ENCODE peak calls at places on chromosomes 5 and 9, in seven cellular contexts. One of them, this sample, is unnamed.
A peak's percentile ranks its signal among the peaks of the same experiment; 100 is the strongest.

GRCh38 chr9:100087218-100087617 is 11.6 kb downstream of the ERP44 start:
- DNase-seq in type B pancreatic cell: no peak
- DNase-seq in choroid plexus epithelial cell: peak; percentile 81
- DNase-seq in GM06990: peak; percentile 32
- DNase-seq in tibial artery: no peak
- DNase-seq in cardiac muscle cell: peak; percentile 83
- DNase-seq in fibroblast of pulmonary artery: peak; percentile 75
- DNase-seq in this sample: peak; percentile 49

GRCh38 chr5:61625682-61626620 is 293.9 kb downstream of the ZSWIM6 start:
- DNase-seq in choroid plexus epithelial cell: peak; percentile 23
- DNase-seq in tibial artery: peak; percentile 87
- DNase-seq in type B pancreatic cell: peak; percentile 77
- DNase-seq in cardiac muscle cell: peak; percentile 58
- DNase-seq in fibroblast of pulmonary artery: peak; percentile 33
- DNase-seq in GM06990: peak; percentile 58
- DNase-seq in this sample: no peak

GRCh38 chr5:56327810-56328209 is 94.7 kb upstream of the ANKRD55 start:
- DNase-seq in type B pancreatic cell: no peak
- DNase-seq in GM06990: peak; percentile 32
- DNase-seq in cardiac muscle cell: no peak
- DNase-seq in fibroblast of pulmonary artery: no peak
- DNase-seq in choroid plexus epithelial cell: no peak
- DNase-seq in tibial artery: no peak
- DNase-seq in this sample: no peak

GRCh38 chr9:3848445-3849114 is 322.8 kb upstream of the RFX3 start:
- DNase-seq in GM06990: no peak
- DNase-seq in type B pancreatic cell: no peak
- DNase-seq in choroid plexus epithelial cell: peak; percentile 52
- DNase-seq in tibial artery: no peak
- DNase-seq in fibroblast of pulmonary artery: peak; percentile 44
- DNase-seq in cardiac muscle cell: peak; percentile 39
- DNase-seq in this sample: peak; percentile 46

GRCh38 chr9:135554718-135555117 is 6.8 kb upstream of the PAEP start:
- DNase-seq in GM06990: no peak
- DNase-seq in choroid plexus epithelial cell: no peak
- DNase-seq in tibial artery: no peak
- DNase-seq in cardiac muscle cell: no peak
- DNase-seq in type B pancreatic cell: no peak
- DNase-seq in fibroblast of pulmonary artery: no peak
- DNase-seq in this sample: no peak

GRCh38 chr5:133381571-133382365 is 230.6 kb downstream of the FSTL4 start:
- DNase-seq in fibroblast of pulmonary artery: no peak
- DNase-seq in choroid plexus epithelial cell: no peak
- DNase-seq in GM06990: no peak
- DNase-seq in tibial artery: peak; percentile 42
- DNase-seq in type B pancreatic cell: peak; percentile 48
- DNase-seq in cardiac muscle cell: no peak
- DNase-seq in this sample: no peak

GRCh38 chr5:52985306-52985705 is 3.8 kb upstream of the ITGA2 start:
- DNase-seq in fibroblast of pulmonary artery: no peak
- DNase-seq in cardiac muscle cell: no peak
- DNase-seq in GM06990: no peak
- DNase-seq in type B pancreatic cell: no peak
- DNase-seq in choroid plexus epithelial cell: no peak
- DNase-seq in tibial artery: no peak
- DNase-seq in this sample: no peak

GRCh38 chr9:134936762-134937555 is 19.2 kb upstream of the FCN1 start:
- DNase-seq in tibial artery: no peak
- DNase-seq in cardiac muscle cell: no peak
- DNase-seq in choroid plexus epithelial cell: no peak
- DNase-seq in type B pancreatic cell: no peak
- DNase-seq in fibroblast of pulmonary artery: no peak
- DNase-seq in GM06990: peak; percentile 68
- DNase-seq in this sample: no peak

GRCh38 chr9:121344062-121344696 is 25.9 kb downstream of the STOM start:
- DNase-seq in GM06990: no peak
- DNase-seq in tibial artery: no peak
- DNase-seq in fibroblast of pulmonary artery: no peak
- DNase-seq in choroid plexus epithelial cell: no peak
- DNase-seq in type B pancreatic cell: no peak
- DNase-seq in cardiac muscle cell: no peak
- DNase-seq in this sample: no peak

GRCh38 chr5:38752622-38753021 is 93.2 kb upstream of the OSMR start:
- DNase-seq in tibial artery: no peak
- DNase-seq in GM06990: no peak
- DNase-seq in cardiac muscle cell: no peak
- DNase-seq in choroid plexus epithelial cell: no peak
- DNase-seq in fibroblast of pulmonary artery: no peak
- DNase-seq in type B pancreatic cell: no peak
- DNase-seq in this sample: no peak

GRCh38 chr5:38753776-38754175 is 92.0 kb upstream of the OSMR start:
- DNase-seq in GM06990: no peak
- DNase-seq in choroid plexus epithelial cell: no peak
- DNase-seq in cardiac muscle cell: peak; percentile 15
- DNase-seq in fibroblast of pulmonary artery: no peak
- DNase-seq in tibial artery: no peak
- DNase-seq in type B pancreatic cell: no peak
- DNase-seq in this sample: no peak

GRCh38 chr5:38755171-38755570 is 90.6 kb upstream of the OSMR start:
- DNase-seq in fibroblast of pulmonary artery: peak; percentile 23
- DNase-seq in choroid plexus epithelial cell: peak; percentile 62
- DNase-seq in tibial artery: no peak
- DNase-seq in type B pancreatic cell: no peak
- DNase-seq in cardiac muscle cell: peak; percentile 49
- DNase-seq in GM06990: no peak
- DNase-seq in this sample: peak; percentile 8

GRCh38 chr5:38749861-38750260 is 96.0 kb upstream of the OSMR start:
- DNase-seq in tibial artery: no peak
- DNase-seq in fibroblast of pulmonary artery: no peak
- DNase-seq in choroid plexus epithelial cell: no peak
- DNase-seq in GM06990: no peak
- DNase-seq in cardiac muscle cell: no peak
- DNase-seq in type B pancreatic cell: no peak
- DNase-seq in this sample: no peak

DNA sequence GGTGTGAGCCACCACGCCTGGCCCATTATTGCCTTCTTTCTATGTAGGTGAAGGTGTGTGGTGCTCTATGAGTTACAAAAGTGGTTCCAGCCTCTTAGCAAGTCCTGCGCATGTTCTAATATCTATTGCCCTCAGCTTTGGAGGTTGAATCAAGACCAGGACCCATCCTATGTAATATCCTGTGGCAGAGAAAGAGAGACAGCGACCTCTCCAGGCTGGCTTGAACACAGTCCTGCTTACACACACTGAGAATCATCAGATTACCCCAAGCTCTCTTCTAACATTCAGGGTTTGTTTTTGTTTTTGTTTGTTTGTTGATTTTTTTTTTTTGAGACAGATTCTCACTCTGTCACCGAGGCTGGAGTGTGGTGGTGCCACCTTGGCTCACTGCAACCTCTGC is 94.7 kb upstream of the OSMR start:
- DNase-seq in cardiac muscle cell: peak; percentile 50
- DNase-seq in tibial artery: no peak
- DNase-seq in fibroblast of pulmonary artery: peak; percentile 28
- DNase-seq in choroid plexus epithelial cell: peak; percentile 42
- DNase-seq in GM06990: no peak
- DNase-seq in type B pancreatic cell: no peak
- DNase-seq in this sample: peak; percentile 18
- TF ChIP-seq CTCF in cardiac muscle cell: peak; percentile 36
- TF ChIP-seq CTCF in tibial artery: no peak
- TF ChIP-seq CTCF in fibroblast of pulmonary artery: peak; percentile 26
- TF ChIP-seq CTCF in choroid plexus epithelial cell: peak; percentile 48
- TF ChIP-seq CTCF in GM06990: no peak
- TF ChIP-seq CTCF in type B pancreatic cell: peak; percentile 43
- TF ChIP-seq CTCF in this sample: peak; percentile 9

GRCh38 chr9:133928248-133928764 is 63.8 kb downstream of the VAV2 start:
- DNase-seq in cardiac muscle cell: no peak
- DNase-seq in tibial artery: no peak
- DNase-seq in type B pancreatic cell: no peak
- DNase-seq in fibroblast of pulmonary artery: no peak
- DNase-seq in GM06990: no peak
- DNase-seq in choroid plexus epithelial cell: no peak
- DNase-seq in this sample: no peak

GRCh38 chr9:133927041-133927440 is 65.1 kb downstream of the VAV2 start:
- DNase-seq in cardiac muscle cell: no peak
- DNase-seq in fibroblast of pulmonary artery: no peak
- DNase-seq in type B pancreatic cell: no peak
- DNase-seq in GM06990: peak; percentile 33
- DNase-seq in choroid plexus epithelial cell: no peak
- DNase-seq in tibial artery: no peak
- DNase-seq in this sample: no peak

GRCh38 chr9:133926165-133926856 is 65.8 kb downstream of the VAV2 start:
- DNase-seq in fibroblast of pulmonary artery: no peak
- DNase-seq in type B pancreatic cell: no peak
- DNase-seq in GM06990: no peak
- DNase-seq in tibial artery: no peak
- DNase-seq in choroid plexus epithelial cell: no peak
- DNase-seq in cardiac muscle cell: no peak
- DNase-seq in this sample: no peak

GRCh38 chr9:133921866-133922265 is 70.3 kb downstream of the VAV2 start:
- DNase-seq in tibial artery: no peak
- DNase-seq in type B pancreatic cell: no peak
- DNase-seq in choroid plexus epithelial cell: no peak
- DNase-seq in fibroblast of pulmonary artery: no peak
- DNase-seq in GM06990: no peak
- DNase-seq in cardiac muscle cell: no peak
- DNase-seq in this sample: no peak

GRCh38 chr9:133924453-133924852 is 67.7 kb downstream of the VAV2 start:
- DNase-seq in tibial artery: no peak
- DNase-seq in fibroblast of pulmonary artery: no peak
- DNase-seq in cardiac muscle cell: no peak
- DNase-seq in type B pancreatic cell: no peak
- DNase-seq in choroid plexus epithelial cell: no peak
- DNase-seq in GM06990: no peak
- DNase-seq in this sample: no peak
- TF ChIP-seq CTCF in tibial artery: no peak
- TF ChIP-seq CTCF in fibroblast of pulmonary artery: no peak
- TF ChIP-seq CTCF in cardiac muscle cell: no peak
- TF ChIP-seq CTCF in type B pancreatic cell: peak; percentile 36
- TF ChIP-seq CTCF in choroid plexus epithelial cell: peak; percentile 14
- TF ChIP-seq CTCF in GM06990: no peak
- TF ChIP-seq CTCF in this sample: no peak

GRCh38 chr5:7755958-7756357 is 95.0 kb downstream of the CFAP90 start:
- DNase-seq in cardiac muscle cell: no peak
- DNase-seq in fibroblast of pulmonary artery: no peak
- DNase-seq in type B pancreatic cell: no peak
- DNase-seq in GM06990: no peak
- DNase-seq in choroid plexus epithelial cell: no peak
- DNase-seq in tibial artery: no peak
- DNase-seq in this sample: no peak

GRCh38 chr5:7754490-7754889 is 96.4 kb downstream of the CFAP90 start:
- DNase-seq in fibroblast of pulmonary artery: no peak
- DNase-seq in tibial artery: no peak
- DNase-seq in GM06990: no peak
- DNase-seq in choroid plexus epithelial cell: no peak
- DNase-seq in cardiac muscle cell: no peak
- DNase-seq in type B pancreatic cell: no peak
- DNase-seq in this sample: no peak

GRCh38 chr5:7756453-7756852 is 94.5 kb downstream of the CFAP90 start:
- DNase-seq in fibroblast of pulmonary artery: no peak
- DNase-seq in tibial artery: peak; percentile 69
- DNase-seq in type B pancreatic cell: no peak
- DNase-seq in choroid plexus epithelial cell: no peak
- DNase-seq in GM06990: no peak
- DNase-seq in cardiac muscle cell: no peak
- DNase-seq in this sample: peak; percentile 30

GRCh38 chr5:7753596-7753995 is 97.3 kb downstream of the CFAP90 start:
- DNase-seq in choroid plexus epithelial cell: no peak
- DNase-seq in type B pancreatic cell: no peak
- DNase-seq in GM06990: no peak
- DNase-seq in cardiac muscle cell: no peak
- DNase-seq in tibial artery: no peak
- DNase-seq in fibroblast of pulmonary artery: no peak
- DNase-seq in this sample: no peak

DNA sequence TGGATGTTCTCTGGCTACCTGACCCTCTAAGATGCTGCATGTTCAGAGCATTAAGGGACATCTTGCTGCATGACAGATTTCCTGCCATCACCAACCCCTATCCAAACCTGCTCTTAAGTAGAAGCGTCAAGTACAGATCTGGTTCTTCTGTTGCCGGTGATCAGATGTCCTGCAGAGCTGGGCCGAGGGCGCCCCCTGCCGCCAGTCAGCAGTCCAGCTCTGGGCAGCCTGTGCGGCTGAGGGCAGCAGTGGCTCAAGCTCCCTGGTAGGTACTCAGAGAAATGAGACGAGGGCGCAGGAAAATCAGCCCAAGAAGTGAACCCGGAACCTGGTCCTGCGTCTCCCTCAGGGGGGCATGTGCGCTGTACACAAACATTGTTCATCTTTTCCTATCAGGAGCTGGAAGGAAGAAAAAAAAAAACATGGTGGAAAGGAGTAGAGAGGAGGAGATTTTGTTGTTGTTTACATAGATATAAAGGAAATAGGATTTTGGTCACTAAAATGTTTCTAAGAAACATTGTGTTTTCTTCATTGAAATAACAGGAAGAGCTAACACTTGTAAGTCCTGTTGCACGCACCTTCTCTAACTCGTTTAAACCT is 95.8 kb downstream of the CFAP90 start:
- DNase-seq in choroid plexus epithelial cell: peak; percentile 59
- DNase-seq in fibroblast of pulmonary artery: peak; percentile 27
- DNase-seq in tibial artery: peak; percentile 69
- DNase-seq in cardiac muscle cell: peak; percentile 47
- DNase-seq in GM06990: peak; percentile 70
- DNase-seq in type B pancreatic cell: no peak
- DNase-seq in this sample: peak; percentile 63
- TF ChIP-seq CTCF in choroid plexus epithelial cell: peak; percentile 79
- TF ChIP-seq CTCF in fibroblast of pulmonary artery: peak; percentile 50
- TF ChIP-seq CTCF in tibial artery: peak; percentile 56
- TF ChIP-seq CTCF in cardiac muscle cell: peak; percentile 73
- TF ChIP-seq CTCF in GM06990: peak; percentile 95
- TF ChIP-seq CTCF in type B pancreatic cell: peak; percentile 88
- TF ChIP-seq CTCF in this sample: peak; percentile 78

DNA sequence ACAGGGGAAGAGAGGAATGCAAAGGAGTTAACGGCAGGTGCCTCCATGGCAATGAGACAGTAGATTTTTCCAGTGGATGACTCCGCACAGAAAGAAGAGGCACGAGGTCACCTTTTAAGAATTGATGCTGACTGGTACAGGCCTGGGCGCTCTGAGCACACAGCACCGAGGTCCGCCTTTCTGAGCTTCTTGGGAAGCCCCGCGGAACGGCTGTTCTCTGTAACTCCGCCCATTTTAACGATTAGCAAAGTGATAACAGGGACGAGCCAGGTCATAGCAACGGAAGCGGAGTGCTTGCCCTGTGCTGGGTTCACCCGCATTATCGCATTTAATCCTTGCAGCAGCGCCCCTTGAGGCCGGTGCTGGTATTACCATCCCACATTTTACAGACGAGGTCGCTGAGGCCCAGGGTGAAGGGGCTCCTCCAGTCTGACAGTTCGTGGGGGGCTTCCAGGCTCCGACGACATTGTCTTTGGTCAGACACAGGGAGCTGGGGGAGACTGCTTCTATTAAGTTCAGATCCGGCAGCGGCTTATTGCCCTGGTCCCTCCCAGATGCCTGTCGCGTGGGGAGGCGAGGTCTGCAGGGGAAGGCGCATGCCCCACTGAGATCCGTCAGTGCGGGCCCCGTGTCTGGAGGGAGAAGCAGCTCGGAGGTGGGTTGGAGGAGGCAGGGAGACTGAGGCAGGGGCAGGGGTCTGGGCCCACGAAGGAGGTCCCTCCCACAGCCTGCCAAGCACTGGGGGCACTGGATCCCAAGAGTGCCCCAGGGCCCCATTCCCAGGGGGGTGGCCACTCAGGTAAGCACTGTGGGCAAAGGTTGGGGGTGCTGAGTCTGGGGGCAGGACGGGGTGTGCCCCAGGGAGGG is 22.3 kb upstream of the HMCN2 start:
- DNase-seq in GM06990: peak; percentile 64
- DNase-seq in fibroblast of pulmonary artery: peak; percentile 39
- DNase-seq in choroid plexus epithelial cell: peak; percentile 35
- DNase-seq in tibial artery: peak; percentile 81
- DNase-seq in type B pancreatic cell: peak; percentile 84
- DNase-seq in cardiac muscle cell: peak; percentile 46
- DNase-seq in this sample: peak; percentile 64
- TF ChIP-seq CTCF in GM06990: peak; percentile 89
- TF ChIP-seq CTCF in fibroblast of pulmonary artery: peak; percentile 77
- TF ChIP-seq CTCF in choroid plexus epithelial cell: peak; percentile 87
- TF ChIP-seq CTCF in tibial artery: peak; percentile 88
- TF ChIP-seq CTCF in type B pancreatic cell: peak; percentile 93
- TF ChIP-seq CTCF in cardiac muscle cell: peak; percentile 88
- TF ChIP-seq CTCF in this sample: peak; percentile 93

This sample was measured in MCF 10A.